ENCODE peak calls at places on chromosomes 2 and 18, in seven cellular contexts. L, M, Y, D, G, N and P are unnamed samples.

GRCh38 chr2:218014706-218015685 is 12.2 kb upstream of the TNS1 start:
- DNase-seq in D (no peak), Y (no peak), N (no peak), G (no peak), M (peak; percentile 35), L (no peak), P (no peak)

GRCh38 chr2:208017721-208018120 is 7.6 kb downstream of the PLEKHM3 start:
- DNase-seq in Y (no peak), L (no peak), G (no peak), D (no peak), N (no peak), M (no peak), P (no peak)

GRCh38 chr18:26185267-26185666 is 41.0 kb upstream of the TAF4B start:
- DNase-seq in M (peak; percentile 1), D (no peak), Y (no peak), G (no peak), N (peak; percentile 19), L (no peak), P (peak; percentile 19)

GRCh38 chr2:20447437-20448245 is 767 bp downstream of the RHOB start:
- DNase-seq in N (no peak), L (peak; percentile 75), D (no peak), M (peak; percentile 69), Y (no peak), G (peak; percentile 41), P (peak; percentile 48)

GRCh38 chr2:18719978-18720775 is 130.8 kb upstream of the NT5C1B start:
- DNase-seq in Y (no peak), L (no peak), N (peak; percentile 7), D (peak; percentile 9), G (peak; percentile 58), M (peak; percentile 79), P (peak; percentile 57)

GRCh38 chr18:58578835-58579560 is 49.9 kb downstream of the ALPK2 start:
- DNase-seq in N (peak; percentile 64), G (peak; percentile 88), Y (no peak), M (peak; percentile 82), D (no peak), L (no peak), P (no peak)

GRCh38 chr18:62670573-62670972 is 44.8 kb upstream of the PHLPP1 start:
- DNase-seq in N (no peak), D (no peak), G (no peak), Y (no peak), M (no peak), L (no peak), P (no peak)

GRCh38 chr2:159030674-159031380 is 62.4 kb downstream of the TANC1 start:
- DNase-seq in G (peak; percentile 83), M (peak; percentile 91), D (peak; percentile 43), N (peak; percentile 21), Y (no peak), L (no peak), P (peak; percentile 60)

GRCh38 chr18:79921984-79922965 is 29.2 kb downstream of the SLC66A2 start:
- DNase-seq in L (peak; percentile 19), G (no peak), Y (no peak), D (no peak), N (no peak), M (no peak), P (no peak)

GRCh38 chr2:54658548-54659207 is 64.8 kb upstream of the EML6 start:
- DNase-seq in G (peak; percentile 67), M (peak; percentile 42), N (no peak), Y (no peak), D (peak; percentile 50), L (no peak), P (no peak)

GRCh38 chr2:23091900-23092299 is 293.1 kb upstream of the KLHL29 start:
- DNase-seq in M (no peak), D (no peak), L (no peak), G (no peak), N (no peak), Y (no peak), P (no peak)

GRCh38 chr2:222641336-222641735 is 14.6 kb downstream of the FARSB start:
- DNase-seq in Y (no peak), L (no peak), M (peak; percentile 9), N (no peak), D (no peak), G (peak; percentile 43), P (no peak)

GRCh38 chr2:45849491-45850283 is 198.2 kb downstream of the PRKCE start:
- DNase-seq in D (no peak), M (peak; percentile 57), N (no peak), Y (no peak), L (no peak), G (peak; percentile 72), P (peak; percentile 85)

GRCh38 chr2:191856111-191856876 is 9.4 kb upstream of the CAVIN2 start:
- DNase-seq in Y (no peak), G (no peak), D (no peak), N (no peak), M (no peak), L (no peak), P (no peak)

GRCh38 chr2:188787002-188787660 is 187.0 kb upstream of the COL3A1 start:
- DNase-seq in N (no peak), M (peak; percentile 85), L (no peak), D (no peak), Y (no peak), G (peak; percentile 88), P (no peak)

GRCh38 chr18:64244571-64244970 is 95.7 kb upstream of the LINC00305 start:
- DNase-seq in L (no peak), N (no peak), D (no peak), M (no peak), G (no peak), Y (no peak), P (no peak)

GRCh38 chr18:69490813-69491212 is 90.1 kb downstream of the DOK6 start:
- DNase-seq in G (peak; percentile 75), D (no peak), Y (no peak), N (no peak), L (no peak), M (peak; percentile 71), P (no peak)

GRCh38 chr2:163675389-163675788 is 60.4 kb downstream of the FIGN start:
- DNase-seq in M (no peak), L (no peak), N (no peak), D (no peak), G (no peak), Y (no peak), P (no peak)

GRCh38 chr2:238954841-238955521 is 107.1 kb downstream of the TWIST2 start:
- DNase-seq in Y (no peak), M (no peak), D (no peak), L (no peak), G (peak; percentile 58), N (no peak), P (no peak)

GRCh38 chr2:205637037-205637602 is 45.2 kb upstream of the NRP2 start:
- DNase-seq in Y (no peak), M (no peak), N (no peak), G (no peak), L (no peak), D (no peak), P (no peak)

GRCh38 chr2:43302311-43303051 is 76.1 kb upstream of the ZFP36L2 start:
- DNase-seq in Y (no peak), L (no peak), N (no peak), M (no peak), D (no peak), G (no peak), P (no peak)

GRCh38 chr2:128809256-128809636 is 490.6 kb upstream of the HS6ST1 start:
- DNase-seq in Y (no peak), L (no peak), N (no peak), G (peak; percentile 23), D (peak; percentile 14), M (peak; percentile 65), P (peak; percentile 72)

GRCh38 chr2:181674466-181674865 is 5.9 kb downstream of the NEUROD1 start:
- DNase-seq in Y (no peak), M (no peak), D (no peak), G (no peak), N (no peak), L (no peak), P (no peak)

GRCh38 chr2:236787885-236788284 is 218.3 kb downstream of the ACKR3 start:
- DNase-seq in M (no peak), G (no peak), N (no peak), D (no peak), L (no peak), Y (no peak), P (no peak)

GRCh38 chr18:12314586-12315305 is 6.7 kb downstream of the TUBB6 start:
- DNase-seq in G (no peak), N (no peak), M (no peak), D (no peak), L (no peak), Y (no peak), P (no peak)

GRCh38 chr2:176269319-176270099 is at the start of gene MTX2:
- DNase-seq in Y (no peak), D (no peak), M (peak; percentile 78), G (peak; percentile 57), L (peak; percentile 71), N (peak; percentile 50), P (peak; percentile 60)
- TF ChIP-seq CTCF in Y (peak; percentile 8), D (no peak), M (peak; percentile 3), G (no peak), L (no peak), N (no peak), P (no peak)

GRCh38 chr2:16774980-16775963 is 109.6 kb upstream of the CYRIA start:
- DNase-seq in D (no peak), Y (no peak), L (no peak), M (peak; percentile 19), N (no peak), G (no peak), P (peak; percentile 26)
- TF ChIP-seq CTCF in D (no peak), Y (no peak), L (no peak), M (no peak), N (no peak), G (no peak), P (no peak)

DNA sequence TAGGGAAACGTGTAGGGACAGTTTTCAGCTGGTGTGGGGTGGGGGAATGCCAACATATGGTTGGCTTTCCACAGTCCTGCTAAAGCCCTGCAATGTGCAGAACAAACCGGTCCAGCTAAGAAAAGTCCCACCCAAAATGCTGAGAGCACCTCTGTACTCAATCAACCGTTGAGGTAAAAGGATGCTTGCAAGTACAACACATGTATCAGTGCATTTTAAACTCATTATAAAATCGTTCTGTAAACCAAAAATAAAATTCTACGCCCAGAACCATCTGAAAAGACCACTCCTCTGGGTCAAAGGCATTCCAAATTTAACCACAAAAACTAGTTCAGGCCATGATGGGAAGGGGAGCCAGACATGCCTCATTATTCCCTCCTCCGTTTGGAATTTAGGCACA is 2.0 kb upstream of the TYMS start:
- DNase-seq in N (no peak), L (no peak), D (no peak), G (no peak), Y (no peak), M (no peak), P (no peak)
- TF ChIP-seq CTCF in N (no peak), L (no peak), D (no peak), G (no peak), Y (no peak), M (no peak), P (no peak)

DNA sequence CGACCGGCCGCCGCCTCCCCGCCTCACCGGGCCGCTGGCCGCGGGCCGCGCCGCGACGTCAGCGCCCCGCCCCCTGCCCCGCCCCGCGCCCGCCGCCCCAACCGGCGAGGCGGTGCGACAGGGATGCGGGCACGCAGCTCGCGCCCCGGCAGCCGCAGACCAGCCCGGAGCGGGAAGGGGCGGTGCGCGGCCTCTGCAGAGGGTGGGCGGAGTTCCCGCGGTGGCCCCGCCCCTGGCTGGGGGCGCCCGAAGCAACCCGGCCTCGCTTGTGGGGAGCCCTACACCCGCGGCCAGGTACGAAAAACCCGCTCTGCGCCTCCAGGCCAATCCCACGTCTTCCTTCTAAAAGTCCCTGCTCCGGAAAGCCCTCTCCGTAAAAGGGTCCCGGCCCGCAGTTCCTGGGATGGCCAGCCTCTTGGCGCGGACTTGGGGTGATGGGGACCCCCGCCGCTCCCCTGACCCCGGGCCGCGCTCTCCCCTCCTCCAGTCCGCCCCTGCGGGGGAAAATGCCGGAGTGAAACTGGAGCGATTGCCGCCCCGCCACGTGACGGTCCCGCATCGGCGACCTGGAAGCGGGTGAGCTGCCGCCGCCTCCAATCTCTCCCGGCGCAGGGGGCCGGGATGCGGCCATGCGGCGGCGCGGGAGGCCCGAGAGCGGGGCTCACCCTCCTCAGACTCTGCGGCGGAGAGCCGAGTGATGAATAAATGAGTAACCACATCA is at the start of gene RAB11FIP5:
- DNase-seq in Y (no peak), L (peak; percentile 80), G (peak; percentile 88), M (peak; percentile 86), N (peak; percentile 67), D (no peak), P (peak; percentile 75)
- TF ChIP-seq CTCF in Y (no peak), L (no peak), G (no peak), M (no peak), N (no peak), D (no peak), P (no peak)